ENCODE peak calls at places on chromosome 19, in four cellular contexts. O, K, G and V are unnamed samples.
A peak's percentile ranks its signal among the peaks of the same experiment; 100 is the strongest.

GRCh38 chr19:48726573-48726972 is 7.0 kb upstream of the MAMSTR start:
- DNase-seq in O (no peak), K (no peak), G (no peak), V (peak; percentile 50)

GRCh38 chr19:38898788-38899446 is 501 bp downstream of the SIRT2 start:
- DNase-seq in O (peak; percentile 19), K (no peak), G (no peak), V (no peak)

GRCh38 chr19:7748756-7749155 is 1.4 kb upstream of the CD209 start:
- DNase-seq in O (peak; percentile 7), K (no peak), G (no peak), V (peak; percentile 58)

GRCh38 chr19:35223856-35224505 is 4.6 kb downstream of the FAM187B start:
- DNase-seq in O (no peak), K (no peak), G (no peak), V (no peak)

GRCh38 chr19:35294328-35294727 is 2.4 kb downstream of the MAG start:
- DNase-seq in O (no peak), K (no peak), G (no peak), V (no peak)

GRCh38 chr19:46198756-46199155 is 30.8 kb upstream of the IGFL1 start:
- DNase-seq in O (no peak), K (no peak), G (no peak), V (no peak)

GRCh38 chr19:32828643-32829344 is 40.8 kb downstream of the SLC7A9 start:
- DNase-seq in O (no peak), K (no peak), G (no peak), V (no peak)

GRCh38 chr19:56098731-56099577 is 22.1 kb downstream of the ZNF787 start:
- DNase-seq in O (no peak), K (no peak), G (no peak), V (no peak)

GRCh38 chr19:45146251-45146650 is 14.5 kb downstream of the NKPD1 start:
- DNase-seq in O (no peak), K (no peak), G (no peak), V (no peak)

GRCh38 chr19:8086849-8087248 is 34.3 kb downstream of the CCL25 start:
- DNase-seq in O (no peak), K (no peak), G (no peak), V (no peak)

GRCh38 chr19:35784401-35785086 is 9.2 kb downstream of the ARHGAP33 start:
- DNase-seq in O (no peak), K (no peak), G (no peak), V (no peak)

GRCh38 chr19:35229601-35230000 is 1.1 kb upstream of the FAM187B start:
- DNase-seq in O (no peak), K (no peak), G (no peak), V (no peak)

GRCh38 chr19:41911889-41912731 is 16.1 kb downstream of the ERFL start:
- DNase-seq in O (no peak), K (no peak), G (no peak), V (no peak)

GRCh38 chr19:3576696-3577443 is 4.1 kb downstream of the HMG20B start:
- DNase-seq in O (peak; percentile 43), K (peak; percentile 87), G (no peak), V (peak; percentile 52)

GRCh38 chr19:1839658-1840540 is 8.4 kb downstream of the REXO1 start:
- DNase-seq in O (no peak), K (no peak), G (no peak), V (no peak)

GRCh38 chr19:39996218-39996810 is 546 bp upstream of the ZNF546 start:
- DNase-seq in O (peak; percentile 70), K (peak; percentile 35), G (no peak), V (no peak)

GRCh38 chr19:7729831-7730285 is 2.1 kb downstream of the CLEC4G start:
- DNase-seq in O (no peak), K (no peak), G (no peak), V (no peak)

GRCh38 chr19:33301011-33301899 is 1.1 kb downstream of the CEBPA start:
- DNase-seq in O (no peak), K (no peak), G (no peak), V (no peak)

GRCh38 chr19:46618670-46619231 is 6.1 kb downstream of the PTGIR start:
- DNase-seq in O (peak; percentile 37), K (no peak), G (no peak), V (no peak)

GRCh38 chr19:48271531-48272151 is 1.8 kb downstream of the ZNF114 start:
- DNase-seq in O (peak; percentile 35), K (no peak), G (no peak), V (peak; percentile 31)

GRCh38 chr19:3575260-3575741 is 2.6 kb downstream of the HMG20B start:
- DNase-seq in O (peak; percentile 16), K (no peak), G (no peak), V (peak; percentile 17)

GRCh38 chr19:58046856-58047255 is 12.2 kb upstream of the ZNF135 start:
- DNase-seq in O (no peak), K (no peak), G (no peak), V (no peak)

GRCh38 chr19:5563941-5564612 is 3.7 kb downstream of the TINCR start:
- DNase-seq in O (peak; percentile 37), K (no peak), G (no peak), V (no peak)

GRCh38 chr19:40365613-40366401 is 17.3 kb downstream of the PLD3 start:
- DNase-seq in O (peak; percentile 71), K (peak; percentile 97), G (no peak), V (peak; percentile 89)

GRCh38 chr19:38736413-38737280 is 7.6 kb downstream of the CAPN12 start:
- DNase-seq in O (no peak), K (peak; percentile 97), G (no peak), V (no peak)

GRCh38 chr19:49927526-49928264 is 1.3 kb upstream of the ATF5 start:
- DNase-seq in O (no peak), K (no peak), G (no peak), V (no peak)

GRCh38 chr19:34229721-34230120 is 24.6 kb upstream of the GARRE1 start:
- DNase-seq in O (no peak), K (no peak), G (no peak), V (no peak)

GRCh38 chr19:56155124-56155687 is 14.1 kb downstream of the ZNF444 start:
- DNase-seq in O (no peak), K (peak; percentile 53), G (no peak), V (no peak)

GRCh38 chr19:7505682-7506384 is 10.1 kb upstream of the ZNF358 start:
- DNase-seq in O (no peak), K (peak; percentile 95), G (no peak), V (no peak)

GRCh38 chr19:311813-312261 is 20.6 kb upstream of the PLPP2 start:
- DNase-seq in O (no peak), K (no peak), G (no peak), V (no peak)

GRCh38 chr19:49347835-49348234 is 12.6 kb downstream of the CD37 start:
- DNase-seq in O (peak; percentile 82), K (peak; percentile 77), G (no peak), V (peak; percentile 43)

GRCh38 chr19:18473003-18473705 is 35.2 kb upstream of the ISYNA1 start:
- DNase-seq in O (peak; percentile 58), K (no peak), G (no peak), V (no peak)

GRCh38 chr19:18475004-18475453 is 37.1 kb upstream of the ISYNA1 start:
- DNase-seq in O (no peak), K (no peak), G (no peak), V (no peak)

GRCh38 chr19:18475762-18476331 is 37.9 kb upstream of the ISYNA1 start:
- DNase-seq in O (no peak), K (no peak), G (no peak), V (no peak)

GRCh38 chr19:18474366-18474887 is 36.5 kb upstream of the ISYNA1 start:
- DNase-seq in O (no peak), K (no peak), G (no peak), V (no peak)

DNA sequence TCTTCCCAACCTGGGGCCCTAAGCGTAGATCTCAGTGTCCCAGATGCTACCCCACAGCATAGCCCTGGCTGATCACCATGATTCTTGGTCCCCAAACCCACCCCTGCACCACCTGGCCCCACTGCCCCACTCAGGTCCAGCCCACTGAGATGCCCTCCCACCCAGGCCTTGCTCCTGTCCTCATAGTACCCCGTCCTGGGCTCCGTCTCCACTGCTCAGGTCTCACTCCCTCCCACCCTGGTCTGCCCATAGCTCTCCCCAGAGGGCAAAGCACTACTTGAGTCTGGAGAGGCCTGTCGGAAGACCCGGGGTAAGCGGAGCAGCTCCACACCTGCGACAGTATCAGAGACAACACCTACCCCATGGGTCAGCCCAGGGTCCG is 35.8 kb upstream of the ISYNA1 start:
- DNase-seq in O (no peak), K (no peak), G (no peak), V (no peak)
- H4K20me1 ChIP-seq in O (peaks cover 65% of the 10 kb centered on the region), K (peaks cover 46% of the 10 kb centered on the region), G (peaks cover 15% of the 10 kb centered on the region), V (no peaks in the 10 kb centered on the region)

GRCh38 chr19:13109361-13110098 is 6.9 kb upstream of the LYL1 start:
- DNase-seq in O (no peak), K (no peak), G (no peak), V (no peak)

GRCh38 chr19:13116282-13117175 is at the start of gene TRMT1:
- DNase-seq in O (peak; percentile 91), K (peak; percentile 93), G (peak; percentile 66), V (peak; percentile 91)

GRCh38 chr19:13115936-13116281 is 631 bp downstream of the TRMT1 start:
- DNase-seq in O (no peak), K (no peak), G (no peak), V (no peak)

GRCh38 chr19:13110099-13110610 is 6.4 kb downstream of the TRMT1 start:
- DNase-seq in O (no peak), K (no peak), G (no peak), V (no peak)

DNA sequence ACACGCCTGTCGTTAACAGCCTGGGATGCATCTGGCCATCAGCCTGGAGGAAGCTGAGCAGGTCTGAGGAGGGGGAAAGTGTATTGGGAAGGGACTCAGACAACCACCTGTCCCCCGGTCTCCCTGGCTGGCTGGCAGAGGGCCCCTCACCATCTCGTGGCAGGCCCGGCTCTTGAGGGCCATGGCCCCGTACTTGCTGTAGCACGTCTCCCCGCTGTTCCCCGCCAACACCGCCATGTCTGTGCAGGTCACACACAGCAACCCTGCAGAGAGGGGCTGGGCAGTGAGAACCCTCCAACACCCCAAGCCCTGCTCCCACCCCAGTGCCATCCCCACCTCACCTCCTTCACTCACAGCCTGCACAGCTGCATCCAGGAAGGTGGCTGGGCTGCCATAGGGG is 4.0 kb downstream of the TRMT1 start:
- DNase-seq in O (no peak), K (no peak), G (no peak), V (no peak)
- H3K9me1 ChIP-seq in O (no peaks in the 10 kb centered on the region), K (no peaks in the 10 kb centered on the region), G (no peaks in the 10 kb centered on the region), V (no peaks in the 10 kb centered on the region)

DNA sequence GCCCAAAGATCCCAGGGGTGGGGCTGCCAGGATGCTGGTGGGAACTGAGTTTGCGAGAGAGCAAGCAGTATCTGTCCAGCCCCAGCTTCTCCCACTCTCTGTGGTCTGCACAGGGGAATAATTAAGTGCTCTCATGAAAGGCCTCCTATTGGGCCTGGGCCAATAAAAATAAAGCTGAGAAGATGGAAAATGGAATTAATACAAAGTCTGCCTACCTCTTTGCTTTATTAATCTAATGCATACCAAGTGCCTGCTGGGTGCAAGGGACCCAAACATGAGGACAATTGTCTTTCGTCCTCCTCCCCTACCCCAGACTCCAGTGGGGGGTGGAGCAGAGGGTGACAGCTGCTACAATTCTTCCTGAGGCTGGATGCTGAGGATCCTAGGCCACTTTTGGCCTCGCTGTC is 5.4 kb downstream of the DDX39A start:
- DNase-seq in O (peak; percentile 50), K (no peak), G (no peak), V (peak; percentile 53)
- H4K20me1 ChIP-seq in O (peaks cover 83% of the 10 kb centered on the region), K (peaks cover 74% of the 10 kb centered on the region), G (peaks cover 48% of the 10 kb centered on the region), V (peaks cover 3% of the 10 kb centered on the region)

DNA sequence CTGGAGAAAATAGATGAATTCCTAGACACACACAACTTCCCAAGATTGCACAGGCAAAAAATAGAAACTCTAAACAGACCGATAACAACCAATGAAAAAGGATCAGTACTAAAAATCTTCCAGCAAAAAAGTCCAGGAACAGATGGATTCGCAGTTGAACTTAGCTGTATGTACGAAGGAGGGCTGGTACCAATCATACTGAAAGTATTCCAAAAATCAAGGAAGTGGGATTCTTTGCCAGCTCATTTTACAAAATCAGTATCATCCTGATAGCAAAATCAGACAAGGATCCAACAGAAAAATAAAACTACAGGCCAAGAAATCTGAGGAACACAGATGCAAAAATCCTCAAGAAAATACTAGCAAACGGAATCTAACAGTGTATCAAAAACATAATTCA is 6.5 kb upstream of the LILRB2 start:
- DNase-seq in O (peak; percentile 52), K (no peak), G (no peak), V (no peak)
- H3K9me1 ChIP-seq in O (no peaks in the 10 kb centered on the region), K (no peaks in the 10 kb centered on the region), G (no peaks in the 10 kb centered on the region), V (no peaks in the 10 kb centered on the region)